ENCODE peak calls at places on chromosomes 1 and 21, in eight cellular contexts. T is activated CD4-positive, CD25-positive, alpha-beta regulatory T cell; N is activated T-cell treated with anti-CD3 and anti-CD28 coated beads, Interleukin-2, amount 50 U/mL, for 72 hours; P is myocyte; A is stimulated activated CD8-positive, alpha-beta memory T cell treated with anti-CD3 and anti-CD28 coated beads, Interleukin-15, amount 100 ng/mL, for 24 hours; J is MCF 10A; I is stimulated activated CD4-positive, alpha-beta T cell treated with anti-CD3 and anti-CD28 coated beads, TNF-alpha, amount 100 ng/mL, for 24 hours; E is substantia nigra. U is an unnamed sample.

GRCh38 chr1:217528271-217528670 is 102.6 kb downstream of the GPATCH2 start:
- DNase-seq in T (no peak), N (no peak), P (no peak), A (no peak), J (no peak), I (no peak), E (no peak), U (no peak)

GRCh38 chr21:36887983-36888382 is 78.5 kb downstream of the HLCS start:
- DNase-seq in T (no peak), N (no peak), P (no peak), A (no peak), J (no peak), I (no peak), E (no peak), U (no peak)

GRCh38 chr1:68904472-68904871 is 407.6 kb upstream of the DEPDC1 start:
- DNase-seq in T (no peak), N (no peak), P (no peak), A (no peak), J (peak; percentile 31), I (no peak), E (no peak), U (no peak)

GRCh38 chr1:242146640-242147039 is 147.7 kb upstream of the MAP1LC3C start:
- DNase-seq in T (no peak), N (no peak), P (peak; percentile 6), A (no peak), J (peak; percentile 62), I (no peak), E (no peak), U (no peak)

GRCh38 chr1:9322845-9323244 is 30.2 kb downstream of the SPSB1 start:
- DNase-seq in T (no peak), N (no peak), P (no peak), A (no peak), J (no peak), I (no peak), E (no peak), U (no peak)

GRCh38 chr1:19311931-19312781 is at the start of the genes AKR7A2 and SLC66A1:
- DNase-seq in T (peak; percentile 66), N (peak; percentile 93), P (peak; percentile 95), A (peak; percentile 84), J (peak; percentile 92), I (peak; percentile 88), E (peak; percentile 89), U (peak; percentile 78)

GRCh38 chr1:206637605-206638004 is 2.3 kb downstream of the DYRK3 start:
- DNase-seq in T (no peak), N (no peak), P (no peak), A (no peak), J (no peak), I (no peak), E (no peak), U (no peak)

GRCh38 chr1:208601569-208601968 is 357.4 kb upstream of the PLXNA2 start:
- DNase-seq in T (no peak), N (no peak), P (no peak), A (no peak), J (no peak), I (no peak), E (no peak), U (no peak)

GRCh38 chr1:207866471-207867135 is 44.3 kb downstream of the CD34 start:
- DNase-seq in T (no peak), N (peak; percentile 29), P (no peak), A (no peak), J (no peak), I (peak; percentile 36), E (no peak), U (no peak)

GRCh38 chr1:172185206-172185605 is 235.3 kb upstream of the C1orf105 start:
- DNase-seq in T (no peak), N (no peak), P (no peak), A (no peak), J (no peak), I (no peak), E (no peak), U (no peak)

GRCh38 chr21:45130324-45130774 is 56.0 kb downstream of the ADARB1 start:
- DNase-seq in T (no peak), N (no peak), P (peak; percentile 72), A (no peak), J (peak; percentile 67), I (no peak), E (no peak), U (no peak)

GRCh38 chr1:162854245-162854860 is 6.6 kb downstream of the CCDC190 start:
- DNase-seq in T (peak; percentile 17), N (peak; percentile 50), P (peak; percentile 79), A (no peak), J (peak; percentile 88), I (peak; percentile 44), E (peak; percentile 40), U (peak; percentile 67)